ENCODE peak calls at places on chromosomes 5 and 9, in ten cellular contexts. E is right lobe of liver, T is SK-N-SH, V is heart left ventricle, U is A673, S is choroid plexus epithelial cell, G is gastrocnemius medialis, B is GM23338, M is fibroblast of the aortic adventitia, K is OCI-LY7. Z is an unnamed sample.

GRCh38 chr9:36149197-36149596 is 12.7 kb downstream of the GLIPR2 start:
- DNase-seq in E (no peak), T (peak; percentile 41), V (peak; percentile 44), U (no peak), S (peak; percentile 77), G (no peak), B (no peak), M (peak; percentile 82), K (no peak), Z (peak; percentile 82)

GRCh38 chr9:134384811-134385479 is 58.7 kb downstream of the RXRA start:
- DNase-seq in E (no peak), T (no peak), V (no peak), U (no peak), S (no peak), G (no peak), B (no peak), M (no peak), K (no peak), Z (no peak)

GRCh38 chr9:37747271-37747753 is 6.3 kb upstream of the TRMT10B start:
- DNase-seq in E (peak; percentile 61), T (peak; percentile 89), V (no peak), U (peak; percentile 74), S (peak; percentile 87), G (peak; percentile 27), B (peak; percentile 82), M (peak; percentile 76), K (peak; percentile 75), Z (peak; percentile 80)

GRCh38 chr5:102152906-102153787 is 142.9 kb downstream of the SLCO4C1 start:
- DNase-seq in E (no peak), T (peak; percentile 69), V (no peak), U (peak; percentile 43), S (peak; percentile 19), G (no peak), B (peak; percentile 76), M (peak; percentile 23), K (peak; percentile 11), Z (peak; percentile 28)

GRCh38 chr9:110641350-110641749 is 27.2 kb upstream of the MUSK start:
- DNase-seq in E (no peak), T (no peak), V (no peak), U (no peak), S (peak; percentile 16), G (no peak), B (no peak), M (peak; percentile 83), K (no peak), Z (no peak)

GRCh38 chr5:136458481-136458880 is 93.1 kb upstream of the TRPC7 start:
- DNase-seq in E (no peak), T (no peak), V (no peak), U (no peak), S (no peak), G (no peak), B (no peak), M (no peak), K (no peak), Z (no peak)

GRCh38 chr5:6587171-6587570 is 45.7 kb downstream of the NSUN2 start:
- DNase-seq in E (no peak), T (no peak), V (no peak), U (no peak), S (no peak), G (no peak), B (no peak), M (no peak), K (no peak), Z (no peak)

GRCh38 chr9:95509851-95510529 is 6.8 kb downstream of the PTCH1 start:
- DNase-seq in E (peak; percentile 60), T (no peak), V (no peak), U (peak; percentile 56), S (no peak), G (no peak), B (no peak), M (no peak), K (peak; percentile 18), Z (no peak)

GRCh38 chr5:93603711-93604118 is 20.7 kb downstream of the NR2F1 start:
- DNase-seq in E (no peak), T (no peak), V (no peak), U (no peak), S (peak; percentile 67), G (no peak), B (peak; percentile 67), M (no peak), K (no peak), Z (no peak)

GRCh38 chr5:93602261-93603149 is 19.5 kb downstream of the NR2F1 start:
- DNase-seq in E (no peak), T (peak; percentile 76), V (no peak), U (no peak), S (peak; percentile 64), G (no peak), B (peak; percentile 87), M (no peak), K (no peak), Z (no peak)

GRCh38 chr5:93603191-93603590 is 20.2 kb downstream of the NR2F1 start:
- DNase-seq in E (no peak), T (no peak), V (no peak), U (no peak), S (peak; percentile 69), G (no peak), B (peak; percentile 52), M (no peak), K (no peak), Z (no peak)

GRCh38 chr5:93606384-93606752 is 23.3 kb downstream of the NR2F1 start:
- DNase-seq in E (no peak), T (no peak), V (no peak), U (no peak), S (no peak), G (no peak), B (no peak), M (no peak), K (no peak), Z (no peak)

GRCh38 chr5:93604119-93604963 is 21.3 kb downstream of the NR2F1 start:
- DNase-seq in E (no peak), T (peak; percentile 47), V (no peak), U (no peak), S (peak; percentile 73), G (no peak), B (peak; percentile 69), M (no peak), K (no peak), Z (peak; percentile 54)
- H3K4me3 ChIP-seq in E (no peak overlapping the region), T (peak overlapping the region; percentile 19), V (no peak overlapping the region), U (peak overlapping the region; percentile 29), S (peak overlapping the region; percentile 62), G (no peak overlapping the region), B (peak overlapping the region; percentile 42), M (peak overlapping the region; percentile 35), K (no peak overlapping the region), Z (peak overlapping the region; percentile 28)

GRCh38 chr5:169197343-169197742 is 103.6 kb downstream of the SLIT3 start:
- DNase-seq in E (no peak), T (no peak), V (peak; percentile 35), U (no peak), S (no peak), G (no peak), B (no peak), M (peak; percentile 32), K (no peak), Z (peak; percentile 36)
- TF ChIP-seq CTCF in E (no peak), T (no peak), V (peak; percentile 41), U (no peak), S (no peak), G (no peak), B (peak; percentile 32), M (peak; percentile 14), K (no peak), Z (no peak)

DNA sequence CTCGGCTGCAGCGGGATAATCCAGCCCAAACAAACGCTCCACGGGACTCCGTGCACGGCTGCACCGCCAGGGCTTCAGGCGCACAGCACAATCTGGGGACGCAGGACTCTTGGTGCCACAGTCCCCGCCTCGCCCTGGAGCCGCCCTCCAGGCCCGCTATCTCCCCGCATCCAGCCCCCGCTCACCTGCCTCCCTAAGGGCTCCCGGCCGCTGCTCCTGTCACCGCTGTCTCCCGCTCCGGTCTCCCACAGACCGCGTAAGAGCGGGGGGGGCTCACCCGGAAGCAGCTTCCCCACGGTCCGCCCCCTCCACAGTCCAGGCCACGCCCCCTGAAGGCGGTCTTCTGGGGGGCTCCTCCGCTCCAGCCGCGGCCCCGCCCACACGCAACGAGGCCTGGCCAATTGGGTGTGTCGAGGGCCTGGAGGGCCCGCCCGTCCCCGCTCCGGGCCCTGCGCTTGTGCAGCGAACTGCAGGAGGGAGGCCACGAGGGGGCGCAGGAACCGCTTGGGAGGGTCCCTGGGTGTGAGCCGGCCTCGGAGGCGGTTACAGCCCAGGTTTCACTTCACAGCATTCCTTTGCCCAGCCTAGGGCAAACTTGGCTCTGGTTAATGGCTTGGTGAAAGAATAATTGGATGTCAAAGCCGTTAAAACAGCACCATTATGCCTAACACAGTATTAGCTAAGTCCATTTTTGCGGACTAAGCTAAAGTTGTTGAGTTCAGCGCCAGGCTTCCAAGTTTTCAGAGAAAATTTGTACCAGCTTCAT is at the start of gene ALAD:
- DNase-seq in E (peak; percentile 100), T (peak; percentile 100), V (peak; percentile 99), U (peak; percentile 99), S (peak; percentile 99), G (peak; percentile 99), B (peak; percentile 99), M (peak; percentile 96), K (peak; percentile 99), Z (peak; percentile 99)
- H3K4me3 ChIP-seq in E (peak within 1 kb of the TSS; percentile 84), T (peak within 1 kb of the TSS; percentile 85), V (peak within 1 kb of the TSS; percentile 87), U (peak within 1 kb of the TSS; percentile 95), S (peak within 1 kb of the TSS; percentile 96), G (peak within 1 kb of the TSS; percentile 98), B (peak within 1 kb of the TSS; percentile 92), M (peak within 1 kb of the TSS; percentile 96), K (peak within 1 kb of the TSS; percentile 92), Z (peak within 1 kb of the TSS; percentile 93)

GRCh38 chr5:180811623-180812119 is 9.1 kb upstream of the MGAT1 start:
- DNase-seq in E (no peak), T (no peak), V (no peak), U (no peak), S (no peak), G (no peak), B (no peak), M (no peak), K (no peak), Z (no peak)

GRCh38 chr5:180810210-180811011 is 7.8 kb upstream of the MGAT1 start:
- DNase-seq in E (peak; percentile 99), T (peak; percentile 98), V (peak; percentile 98), U (peak; percentile 93), S (peak; percentile 96), G (peak; percentile 96), B (peak; percentile 96), M (peak; percentile 91), K (peak; percentile 96), Z (peak; percentile 97)

GRCh38 chr5:180811012-180811622 is 8.5 kb upstream of the MGAT1 start:
- DNase-seq in E (no peak), T (no peak), V (no peak), U (no peak), S (no peak), G (no peak), B (no peak), M (peak; percentile 34), K (no peak), Z (no peak)

GRCh38 chr5:180815241-180816031 is 12.8 kb upstream of the MGAT1 start:
- DNase-seq in E (no peak), T (no peak), V (no peak), U (no peak), S (no peak), G (no peak), B (no peak), M (no peak), K (no peak), Z (no peak)

DNA sequence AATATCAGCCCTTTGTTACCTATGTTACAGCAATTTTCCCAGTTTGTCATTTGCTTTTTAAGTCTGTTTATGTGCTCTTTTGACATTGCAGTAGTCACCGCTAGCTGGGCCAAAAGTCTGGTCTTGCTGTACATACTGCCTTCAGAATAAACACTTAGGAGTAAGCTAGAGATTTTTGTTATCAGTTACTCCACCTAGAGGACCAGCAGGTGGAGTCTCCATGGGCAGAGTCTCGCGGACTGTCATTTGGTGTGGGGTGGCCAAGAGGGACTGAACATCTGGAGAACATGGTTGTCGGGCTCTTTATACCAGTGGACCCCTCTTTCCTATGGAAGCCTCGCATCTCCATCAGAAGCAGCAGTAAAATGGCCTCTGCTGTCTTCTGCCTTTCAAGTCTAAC is 10.8 kb upstream of the MGAT1 start:
- DNase-seq in E (no peak), T (no peak), V (no peak), U (no peak), S (no peak), G (no peak), B (no peak), M (no peak), K (peak; percentile 64), Z (no peak)
- TF ChIP-seq CTCF in E (peak; percentile 9), T (no peak), V (no peak), U (no peak), S (no peak), G (no peak), B (peak; percentile 33), M (no peak), K (peak; percentile 78), Z (no peak)